ENCODE peak calls at places on chromosomes 12 and 14, in ten cellular contexts. B is effector memory CD4-positive, alpha-beta T cell; V is lung; O is uterus; E is left lung; Q is left ventricle myocardium inferior; Y is hepatocyte; W is mesendoderm; I is AG04450; T is pancreas. A is an unnamed sample.

GRCh38 chr14:21987937-21988336 is 314.3 kb upstream of the OR4E1 start:
- DNase-seq in I (no peak), Q (no peak), B (no peak), E (no peak), O (no peak), W (peak), V (no peak), Y (peak), T (no peak), A (no peak)

GRCh38 chr12:98440165-98440581 is 75.2 kb upstream of the TMPO start:
- DNase-seq in W (peak), V (peak), Q (peak), Y (peak), O (peak), B (no peak), T (peak), I (peak), E (no peak), A (peak)

GRCh38 chr12:90729741-90730140 is 225.2 kb downstream of the CCER1 start:
- DNase-seq in Q (no peak), Y (no peak), I (no peak), W (peak), T (no peak), B (no peak), E (no peak), V (no peak), O (no peak), A (no peak)

GRCh38 chr12:22935090-22935489 is 310.1 kb downstream of the ETNK1 start:
- DNase-seq in E (no peak), W (peak), O (no peak), Q (peak), B (no peak), Y (no peak), I (no peak), V (no peak), T (no peak), A (no peak)

GRCh38 chr14:59133202-59133601 is 55.3 kb upstream of the DAAM1 start:
- DNase-seq in B (no peak), E (no peak), Y (no peak), W (peak), O (no peak), Q (no peak), V (no peak), T (no peak), I (no peak), A (no peak)

GRCh38 chr12:91023326-91024004 is 18.7 kb upstream of the EPYC start:
- DNase-seq in E (no peak), V (no peak), W (no peak), B (no peak), O (no peak), I (peak), Q (no peak), Y (no peak), T (no peak), A (no peak)

GRCh38 chr12:89181271-89181920 is 170.9 kb downstream of the DUSP6 start:
- DNase-seq in T (no peak), I (peak), V (no peak), B (no peak), Q (no peak), W (no peak), O (no peak), E (no peak), Y (peak), A (no peak)

GRCh38 chr12:119713551-119714031 is 45.7 kb downstream of the PRKAB1 start:
- DNase-seq in Y (no peak), I (no peak), O (no peak), W (no peak), B (no peak), V (peak), E (no peak), T (no peak), Q (no peak), A (no peak)

GRCh38 chr12:54379401-54380201 is 4.9 kb downstream of the ZNF385A start:
- DNase-seq in B (peak), Y (peak), E (peak), W (peak), O (peak), Q (peak), I (peak), V (peak), T (peak), A (peak)

GRCh38 chr12:131194166-131194565 is 240.5 kb downstream of the ADGRD1 start:
- DNase-seq in W (no peak), Y (no peak), E (no peak), I (no peak), T (no peak), V (no peak), B (no peak), Q (no peak), O (no peak), A (no peak)

GRCh38 chr12:25248732-25249131 is 2.0 kb downstream of the KRAS start:
- DNase-seq in O (no peak), I (no peak), Q (no peak), T (no peak), E (no peak), V (no peak), Y (no peak), B (no peak), W (no peak), A (no peak)

GRCh38 chr14:89406941-89407340 is 10.1 kb downstream of the FOXN3 start:
- DNase-seq in Y (no peak), V (no peak), T (no peak), I (no peak), Q (no peak), E (no peak), B (no peak), W (no peak), O (no peak), A (no peak)

GRCh38 chr12:17470460-17470859 is 619.5 kb downstream of the RERGL start:
- DNase-seq in T (no peak), V (no peak), Q (no peak), Y (no peak), O (no peak), W (no peak), B (no peak), E (peak), I (no peak), A (no peak)

GRCh38 chr14:98907981-98908544 is 363.9 kb downstream of the BCL11B start:
- DNase-seq in I (no peak), O (no peak), Y (no peak), B (no peak), V (no peak), E (no peak), Q (no peak), W (no peak), T (no peak), A (no peak)

GRCh38 chr14:101008631-101009336 is 105.3 kb upstream of the RTL1 start:
- DNase-seq in W (no peak), V (no peak), O (peak), T (no peak), I (no peak), Q (no peak), Y (peak), B (no peak), E (no peak), A (no peak)

GRCh38 chr14:22314183-22314820 is 274.7 kb downstream of the DAD1 start:
- DNase-seq in B (no peak), Y (peak), O (no peak), W (peak), T (peak), V (peak), Q (no peak), E (no peak), I (no peak), A (peak)

GRCh38 chr12:96448287-96448686 is 41.1 kb upstream of the CFAP54 start:
- DNase-seq in O (no peak), T (no peak), B (no peak), Y (no peak), E (no peak), V (no peak), W (no peak), Q (no peak), I (peak), A (no peak)

GRCh38 chr12:123389560-123390351 is 5.8 kb downstream of the KMT5A start:
- DNase-seq in I (no peak), Y (peak), T (peak), V (peak), Q (peak), E (peak), W (peak), B (no peak), O (peak), A (peak)

GRCh38 chr14:100526632-100527031 is 60.6 kb downstream of the BEGAIN start:
- DNase-seq in O (no peak), V (no peak), Q (peak), T (no peak), B (no peak), W (no peak), E (no peak), Y (peak), I (no peak), A (peak)

GRCh38 chr12:570949-571794 is 92.1 kb downstream of the NINJ2 start:
- DNase-seq in T (peak), Y (peak), Q (peak), I (peak), V (peak), E (peak), O (peak), B (no peak), W (peak), A (peak)

GRCh38 chr12:99043319-99043914 is 398.3 kb downstream of the APAF1 start:
- DNase-seq in B (no peak), I (peak), E (peak), W (peak), T (peak), Q (peak), O (peak), V (no peak), Y (peak), A (peak)

GRCh38 chr14:56147980-56148901 is 30.0 kb downstream of the PELI2 start:
- DNase-seq in E (no peak), I (no peak), V (no peak), Q (no peak), B (no peak), T (no peak), W (peak), O (no peak), Y (no peak), A (no peak)

GRCh38 chr14:94021416-94022157 is 4.6 kb upstream of the OTUB2 start:
- DNase-seq in O (no peak), B (no peak), I (no peak), Y (no peak), W (no peak), E (no peak), T (no peak), V (no peak), Q (peak), A (no peak)

GRCh38 chr14:70962935-70963334 is 55.7 kb downstream of the PCNX1 start:
- DNase-seq in O (no peak), W (no peak), V (no peak), B (no peak), T (no peak), Y (no peak), E (no peak), I (no peak), Q (no peak), A (no peak)

GRCh38 chr12:123861392-123861791 is 99.3 kb downstream of the DNAH10 start:
- DNase-seq in Y (no peak), I (no peak), O (no peak), Q (no peak), V (no peak), B (no peak), W (no peak), E (no peak), T (no peak), A (no peak)

GRCh38 chr14:104303705-104304425 is 165.5 kb downstream of the KIF26A start:
- DNase-seq in E (peak), T (no peak), B (no peak), I (no peak), O (no peak), Y (no peak), W (no peak), Q (no peak), V (no peak), A (no peak)

GRCh38 chr12:47188576-47189441 is 109.0 kb upstream of the AMIGO2 start:
- DNase-seq in B (no peak), Y (peak), Q (no peak), I (peak), O (no peak), E (no peak), W (no peak), V (no peak), T (no peak), A (no peak)

GRCh38 chr12:57740656-57741412 is 2.3 kb upstream of the AGAP2 start:
- DNase-seq in E (no peak), Q (no peak), T (no peak), W (peak), B (peak), V (no peak), I (no peak), Y (no peak), O (no peak), A (no peak)

GRCh38 chr14:74653386-74654138 is 41.5 kb upstream of the LTBP2 start:
- DNase-seq in Q (no peak), O (no peak), I (no peak), V (no peak), T (no peak), B (no peak), E (no peak), Y (no peak), W (peak), A (no peak)

GRCh38 chr14:74649673-74650072 is 37.6 kb upstream of the LTBP2 start:
- DNase-seq in I (no peak), Y (no peak), W (no peak), T (no peak), E (no peak), Q (no peak), B (no peak), O (no peak), V (no peak), A (no peak)

GRCh38 chr14:74650927-74651686 is 39.1 kb upstream of the LTBP2 start:
- DNase-seq in I (no peak), B (no peak), O (no peak), E (no peak), T (no peak), Q (no peak), V (no peak), Y (no peak), W (no peak), A (no peak)

GRCh38 chr14:74654931-74655330 is 42.9 kb upstream of the LTBP2 start:
- DNase-seq in W (no peak), O (no peak), I (no peak), E (no peak), Y (no peak), T (no peak), Q (no peak), B (no peak), V (no peak), A (no peak)

DNA sequence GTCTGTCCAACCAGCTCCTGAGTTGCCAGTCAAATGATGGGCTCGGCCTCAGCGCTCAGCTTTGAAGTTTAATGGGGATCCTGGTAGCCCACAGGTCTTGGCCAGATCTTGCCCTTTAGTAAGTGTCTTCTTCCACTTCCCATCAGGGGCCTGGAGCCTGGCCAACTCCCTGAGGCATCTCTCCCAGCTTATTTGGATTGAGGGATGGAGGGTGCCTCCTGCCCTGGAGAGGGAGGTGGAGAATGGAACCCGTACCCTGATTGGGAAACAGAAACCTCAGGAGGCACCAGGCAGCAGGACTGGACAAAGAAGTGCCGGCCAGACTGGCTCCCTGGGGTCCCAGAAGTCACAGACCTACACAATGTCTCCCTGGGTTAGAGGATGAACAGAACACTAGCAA is 40.5 kb upstream of the LTBP2 start:
- DNase-seq in Y (no peak), V (no peak), T (no peak), B (no peak), I (no peak), W (no peak), E (no peak), Q (no peak), O (no peak), A (no peak)
- H3K27ac ChIP-seq in Y (no peak), V (no peak), T (no peak), B (no peak), I (no peak), W (no peak), E (no peak), Q (no peak), O (peak), A (no peak)

GRCh38 chr12:53044052-53044581 is 5.7 kb upstream of the TNS2 start:
- DNase-seq in Y (peak), O (peak), E (no peak), B (no peak), W (peak), I (no peak), Q (peak), T (peak), V (no peak), A (peak)
- H3K27ac ChIP-seq in Y (peak), O (peak), E (no peak), B (no peak), W (no peak), I (no peak), Q (peak), T (peak), V (no peak), A (peak)

GRCh38 chr12:121132601-121133481 is at the start of gene P2RX7:
- DNase-seq in W (peak), I (no peak), Q (peak), O (peak), T (peak), E (peak), B (no peak), Y (peak), V (peak), A (peak)

GRCh38 chr12:121133838-121134237 is 1.2 kb downstream of the P2RX7 start:
- DNase-seq in V (no peak), Q (no peak), E (no peak), Y (no peak), I (no peak), T (no peak), B (no peak), O (no peak), W (no peak), A (no peak)

GRCh38 chr12:121129705-121130147 is 3.0 kb upstream of the P2RX7 start:
- DNase-seq in V (no peak), Q (no peak), E (no peak), O (no peak), T (no peak), Y (no peak), W (no peak), B (no peak), I (no peak), A (no peak)

GRCh38 chr12:121130866-121131373 is 1.8 kb upstream of the P2RX7 start:
- DNase-seq in I (no peak), T (no peak), V (no peak), E (no peak), W (no peak), Q (no peak), B (no peak), O (no peak), Y (no peak), A (no peak)

GRCh38 chr12:121131941-121132341 is 735 bp upstream of the P2RX7 start:
- DNase-seq in Y (no peak), E (no peak), O (no peak), I (no peak), T (no peak), Q (no peak), V (no peak), W (no peak), B (no peak), A (no peak)
- H3K27ac ChIP-seq in Y (no peak), E (no peak), O (peak), I (no peak), T (no peak), Q (peak), V (no peak), W (no peak), B (no peak), A (no peak)

GRCh38 chr14:61670576-61670975 is 24.7 kb upstream of the HIF1A start:
- DNase-seq in Y (no peak), I (no peak), W (no peak), O (no peak), Q (no peak), E (no peak), B (no peak), T (no peak), V (no peak), A (no peak)

GRCh38 chr14:61673305-61673704 is 22.0 kb upstream of the HIF1A start:
- DNase-seq in Q (no peak), Y (no peak), O (no peak), I (no peak), B (no peak), W (peak), V (no peak), T (no peak), E (no peak), A (no peak)

GRCh38 chr14:61672796-61673195 is 22.5 kb upstream of the HIF1A start:
- DNase-seq in Y (no peak), W (no peak), T (no peak), Q (no peak), V (no peak), I (no peak), E (no peak), B (no peak), O (no peak), A (no peak)

GRCh38 chr14:61668267-61668666 is 27.0 kb upstream of the HIF1A start:
- DNase-seq in O (no peak), T (no peak), E (no peak), W (no peak), B (no peak), V (no peak), I (no peak), Y (no peak), Q (no peak), A (peak)

DNA sequence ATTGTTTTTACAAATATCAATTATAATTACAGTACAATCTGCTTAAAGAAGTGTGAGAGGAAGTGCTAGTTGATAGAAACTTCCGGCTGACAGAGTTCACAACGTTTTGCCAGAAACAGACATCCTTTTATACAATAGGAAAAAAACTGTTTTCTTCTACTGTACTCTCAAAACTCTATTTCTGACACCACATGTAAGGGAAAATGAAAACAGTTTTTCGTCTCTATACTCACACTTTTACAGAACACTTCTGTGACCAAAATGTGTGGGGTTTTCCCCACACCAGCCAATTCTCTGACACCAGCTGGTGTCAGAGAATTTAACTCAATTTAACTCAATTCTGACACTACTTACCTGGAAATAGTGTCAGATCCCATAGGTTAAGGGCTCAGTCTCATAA is 24.2 kb upstream of the HIF1A start:
- DNase-seq in Y (no peak), T (no peak), O (no peak), I (no peak), B (no peak), W (no peak), Q (no peak), V (no peak), E (no peak), A (no peak)
- H3K27ac ChIP-seq in Y (no peak), T (no peak), O (no peak), I (no peak), B (peak), W (no peak), Q (no peak), V (no peak), E (peak), A (peak)

A was measured in colonic mucosa.